ENCODE peak calls at places on chromosomes 13 and 19, in eight cellular contexts. Y is left lung; J is NAMALWA; X is AG04450; B is ovary; Z is progenitor cell of endocrine pancreas; D is effector memory CD8-positive, alpha-beta T cell; G is posterior cingulate gyrus. S is an unnamed sample.

GRCh38 chr19:23822735-23823134 is 64.0 kb upstream of the ZNF681 start:
- DNase-seq in Y (no peak), J (no peak), X (no peak), B (no peak), Z (no peak), D (no peak), G (no peak), S (no peak)

GRCh38 chr19:6608950-6609349 is 18.0 kb upstream of the CD70 start:
- DNase-seq in Y (no peak), J (no peak), X (no peak), B (no peak), Z (no peak), D (no peak), G (no peak), S (no peak)

GRCh38 chr13:105202384-105202783 is 1333.1 kb downstream of the EFNB2 start:
- DNase-seq in Y (no peak), J (peak; percentile 24), X (no peak), B (no peak), Z (no peak), D (no peak), G (no peak), S (no peak)

GRCh38 chr19:19546751-19547162 is 8.7 kb downstream of the CILP2 start:
- DNase-seq in Y (no peak), J (no peak), X (no peak), B (no peak), Z (no peak), D (no peak), G (no peak), S (no peak)

GRCh38 chr13:40189885-40190655 is 476.4 kb downstream of the FOXO1 start:
- DNase-seq in Y (no peak), J (no peak), X (no peak), B (peak; percentile 38), Z (no peak), D (no peak), G (peak; percentile 69), S (no peak)

GRCh38 chr19:9309139-9309973 is at the start of gene ZNF699:
- DNase-seq in Y (peak; percentile 99), J (peak; percentile 98), X (peak; percentile 94), B (peak; percentile 98), Z (peak; percentile 95), D (peak; percentile 95), G (peak; percentile 96), S (peak; percentile 96)

GRCh38 chr13:30735025-30735967 is at the start of gene ALOX5AP:
- DNase-seq in Y (peak; percentile 43), J (peak; percentile 92), X (no peak), B (no peak), Z (no peak), D (peak; percentile 13), G (no peak), S (no peak)

GRCh38 chr13:25178070-25178469 is 6.0 kb upstream of the AMER2 start:
- DNase-seq in Y (no peak), J (no peak), X (no peak), B (no peak), Z (no peak), D (no peak), G (no peak), S (no peak)

GRCh38 chr13:98466634-98467236 is 110.2 kb downstream of the STK24 start:
- DNase-seq in Y (no peak), J (peak; percentile 59), X (no peak), B (no peak), Z (peak; percentile 37), D (no peak), G (no peak), S (no peak)

GRCh38 chr13:35472308-35473008 is 4.0 kb downstream of the MAB21L1 start:
- DNase-seq in Y (no peak), J (no peak), X (no peak), B (no peak), Z (no peak), D (no peak), G (no peak), S (no peak)